ENCODE peak calls at places on chromosomes 6 and 20, in ten cellular contexts. I is HCT116, Z is transverse colon, V is stomach, D is GM12891, F is vagina, G is prostate gland, R is GM12892, N is K562, K is GM23338. S is an unnamed sample.

GRCh38 chr6:86942761-86943526 is 5.6 kb downstream of the HTR1E start:
- DNase-seq in F (no peak), I (no peak), K (no peak), Z (no peak), R (no peak), N (no peak), D (no peak), G (no peak), V (no peak), S (no peak)

GRCh38 chr6:100818066-100818465 is 63.1 kb downstream of the ASCC3 start:
- DNase-seq in V (no peak), Z (no peak), G (no peak), I (no peak), D (no peak), K (no peak), N (no peak), R (no peak), F (no peak), S (no peak)

GRCh38 chr20:46364670-46365482 is 41.5 kb downstream of the ELMO2 start:
- DNase-seq in K (no peak), G (no peak), V (no peak), F (no peak), N (no peak), R (no peak), Z (no peak), D (no peak), I (no peak), S (no peak)

GRCh38 chr20:25276533-25277050 is 28.7 kb downstream of the PYGB start:
- DNase-seq in I (no peak), N (no peak), F (no peak), D (no peak), Z (peak), G (no peak), V (peak), R (no peak), K (no peak), S (peak)

GRCh38 chr20:45448250-45448649 is 21.3 kb upstream of the WFDC2 start:
- DNase-seq in D (no peak), R (no peak), Z (no peak), I (no peak), N (no peak), F (no peak), K (no peak), G (no peak), V (no peak), S (no peak)

GRCh38 chr20:3390759-3391500 is 16.5 kb downstream of the DNAAF9 start:
- DNase-seq in Z (no peak), V (no peak), F (no peak), N (no peak), R (no peak), K (no peak), G (no peak), I (no peak), D (no peak), S (no peak)

GRCh38 chr6:65468307-65468706 is 238.7 kb downstream of the EYS start:
- DNase-seq in I (no peak), G (no peak), F (no peak), D (no peak), N (no peak), K (no peak), V (no peak), Z (no peak), R (no peak), S (no peak)

GRCh38 chr6:72822691-72823090 is 200.8 kb downstream of the KCNQ5 start:
- DNase-seq in Z (no peak), D (no peak), G (no peak), R (no peak), I (no peak), F (no peak), V (no peak), N (no peak), K (peak), S (no peak)

GRCh38 chr6:102525336-102525735 is 1131.8 kb downstream of the GRIK2 start:
- DNase-seq in I (no peak), N (no peak), D (no peak), K (no peak), V (no peak), G (no peak), Z (no peak), F (no peak), R (no peak), S (no peak)

GRCh38 chr20:34709836-34710567 is 5.9 kb downstream of the TP53INP2 start:
- DNase-seq in R (peak), G (peak), I (peak), N (peak), K (peak), D (peak), V (peak), F (no peak), Z (peak), S (no peak)
- TF ChIP-seq POLR2AphosphoS5 in R (no peak), G (no peak), I (no peak), N (no peak), K (no peak), D (no peak), V (no peak), F (no peak), Z (no peak), S (no peak)

GRCh38 chr6:119938752-119939151 is 589.2 kb upstream of the MAN1A1 start:
- DNase-seq in G (no peak), F (no peak), N (no peak), K (no peak), D (no peak), Z (no peak), I (no peak), R (no peak), V (no peak), S (no peak)
- TF ChIP-seq POLR2AphosphoS5 in G (no peak), F (no peak), N (no peak), K (no peak), D (no peak), Z (no peak), I (no peak), R (no peak), V (no peak), S (no peak)

GRCh38 chr6:143232849-143233248 is 172.2 kb downstream of the AIG1 start:
- DNase-seq in G (peak), V (peak), D (peak), F (no peak), N (peak), Z (peak), I (peak), K (peak), R (peak), S (no peak)

GRCh38 chr6:143225929-143226328 is 165.2 kb downstream of the AIG1 start:
- DNase-seq in V (no peak), R (no peak), N (no peak), I (no peak), G (no peak), F (no peak), Z (no peak), K (no peak), D (no peak), S (no peak)

GRCh38 chr6:143227675-143228074 is 167.0 kb downstream of the AIG1 start:
- DNase-seq in G (no peak), Z (no peak), I (no peak), R (no peak), V (no peak), F (no peak), N (no peak), K (no peak), D (no peak), S (no peak)

GRCh38 chr6:143233563-143234285 is 173.0 kb downstream of the AIG1 start:
- DNase-seq in G (no peak), R (no peak), I (no peak), Z (no peak), K (peak), V (no peak), F (no peak), N (no peak), D (no peak), S (no peak)

DNA sequence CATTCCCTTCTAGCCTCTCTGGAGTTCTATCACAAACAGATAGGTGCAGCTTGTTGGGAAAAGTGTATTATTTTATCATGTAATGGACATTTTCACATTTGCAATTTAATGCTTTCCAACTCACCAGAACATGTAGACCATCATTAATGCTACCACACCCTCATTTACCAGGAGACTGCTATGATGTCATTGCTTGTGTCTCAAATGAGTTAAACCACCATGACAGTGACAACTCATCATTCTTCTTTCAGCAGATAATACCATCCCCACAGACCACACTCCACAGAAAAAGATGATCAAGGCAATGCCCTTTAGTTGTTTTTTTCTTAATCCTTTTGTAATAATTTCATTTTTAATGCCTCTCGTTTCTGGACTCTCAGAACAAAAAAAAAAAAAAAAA is 168.7 kb downstream of the AIG1 start:
- DNase-seq in N (no peak), D (no peak), V (no peak), G (no peak), R (no peak), Z (no peak), K (no peak), I (no peak), F (no peak), S (no peak)
- TF ChIP-seq POLR2AphosphoS5 in N (no peak), D (no peak), V (no peak), G (no peak), R (no peak), Z (no peak), K (no peak), I (no peak), F (no peak), S (no peak)

GRCh38 chr20:13930246-13930645 is 60.2 kb downstream of the SEL1L2 start:
- DNase-seq in G (no peak), F (no peak), K (no peak), V (no peak), I (no peak), N (no peak), D (no peak), Z (no peak), R (no peak), S (no peak)

GRCh38 chr20:13934992-13935894 is 55.2 kb downstream of the SEL1L2 start:
- DNase-seq in D (no peak), V (no peak), I (no peak), G (no peak), F (no peak), Z (no peak), R (no peak), K (no peak), N (no peak), S (no peak)

GRCh38 chr20:13929836-13930235 is 60.6 kb downstream of the SEL1L2 start:
- DNase-seq in K (no peak), D (no peak), I (no peak), Z (no peak), R (no peak), F (no peak), G (no peak), N (no peak), V (no peak), S (no peak)
- TF ChIP-seq POLR2AphosphoS5 in K (no peak), D (no peak), I (no peak), Z (no peak), R (no peak), F (no peak), G (no peak), N (no peak), V (no peak), S (no peak)

GRCh38 chr6:52550014-52550575 is 26.8 kb downstream of the TRAM2 start:
- DNase-seq in N (no peak), V (no peak), F (no peak), Z (no peak), G (no peak), I (no peak), R (no peak), D (no peak), K (no peak), S (no peak)

GRCh38 chr6:52553158-52553557 is 23.7 kb downstream of the TRAM2 start:
- DNase-seq in G (no peak), I (no peak), N (no peak), F (no peak), K (no peak), R (no peak), D (no peak), Z (no peak), V (no peak), S (no peak)

GRCh38 chr6:52553719-52554118 is 23.1 kb downstream of the TRAM2 start:
- DNase-seq in N (no peak), G (no peak), I (no peak), K (no peak), Z (no peak), V (no peak), D (no peak), R (no peak), F (no peak), S (no peak)

GRCh38 chr6:52552278-52552643 is 24.6 kb downstream of the TRAM2 start:
- DNase-seq in R (no peak), N (no peak), V (no peak), G (no peak), F (no peak), D (no peak), K (no peak), Z (peak), I (no peak), S (no peak)

GRCh38 chr6:52551483-52552277 is 25.2 kb downstream of the TRAM2 start:
- DNase-seq in N (no peak), I (no peak), K (peak), F (no peak), Z (peak), R (no peak), D (no peak), V (peak), G (peak), S (no peak)
- TF ChIP-seq POLR2AphosphoS5 in N (no peak), I (no peak), K (no peak), F (peak), Z (no peak), R (no peak), D (no peak), V (peak), G (peak), S (no peak)

DNA sequence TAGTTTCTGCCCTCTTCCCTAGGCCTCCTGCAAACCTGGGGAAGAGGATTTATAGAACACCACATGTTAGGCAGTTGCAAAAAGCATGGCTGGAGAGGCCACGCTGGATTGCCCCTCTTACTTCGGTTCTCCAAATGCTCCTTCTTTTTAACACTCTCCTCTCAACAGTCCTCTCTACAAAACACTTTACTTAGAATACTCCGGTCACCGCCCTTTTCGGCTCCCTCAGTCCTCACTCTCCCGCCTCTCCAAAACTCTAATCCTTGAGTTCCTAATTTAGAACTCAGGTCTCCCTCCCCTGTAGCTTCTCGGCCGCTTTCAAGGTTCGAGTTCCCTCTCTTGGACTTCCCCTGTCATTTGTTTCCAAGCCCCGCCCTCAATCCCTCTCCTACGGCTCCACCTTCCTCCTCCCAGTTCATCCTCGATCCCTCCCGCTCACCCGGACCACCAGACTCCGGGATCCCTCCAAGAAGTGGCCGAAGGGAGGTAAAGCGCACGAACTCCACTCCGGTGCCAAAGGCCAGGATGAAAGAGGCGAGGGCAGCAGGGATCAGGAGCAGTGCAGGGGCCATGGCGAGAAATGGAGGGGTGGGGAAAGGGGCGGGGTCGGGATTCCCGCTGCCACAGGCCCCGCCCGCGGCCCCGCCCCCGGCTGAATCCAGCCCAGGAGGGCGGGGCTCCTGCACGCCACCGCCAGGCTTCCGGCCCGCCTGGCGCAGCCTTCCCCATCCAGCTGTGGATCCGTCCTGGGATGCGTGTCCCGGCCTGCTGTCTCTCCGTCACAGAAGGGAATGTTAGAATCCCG is at the start of gene NRM:
- DNase-seq in V (peak), I (no peak), R (peak), F (no peak), Z (peak), G (peak), D (peak), N (peak), K (peak), S (peak)
- TF ChIP-seq POLR2AphosphoS5 in V (peak), I (peak), R (no peak), F (peak), Z (peak), G (peak), D (no peak), N (peak), K (peak), S (peak)

GRCh38 chr6:47473791-47474351 is 3.7 kb upstream of the CD2AP start:
- DNase-seq in K (no peak), Z (no peak), N (no peak), V (no peak), R (no peak), I (no peak), F (no peak), G (no peak), D (no peak), S (no peak)

GRCh38 chr6:47477497-47478232 is at the start of gene CD2AP:
- DNase-seq in I (peak), K (peak), N (peak), G (peak), D (peak), F (no peak), Z (peak), R (peak), V (peak), S (peak)

GRCh38 chr6:47475319-47475816 is 2.2 kb upstream of the CD2AP start:
- DNase-seq in V (no peak), D (no peak), F (no peak), I (no peak), Z (no peak), R (no peak), N (no peak), K (no peak), G (no peak), S (no peak)

GRCh38 chr6:47476794-47477496 is 644 bp upstream of the CD2AP start:
- DNase-seq in N (no peak), V (no peak), Z (no peak), I (no peak), R (no peak), F (no peak), K (no peak), G (no peak), D (no peak), S (no peak)

GRCh38 chr6:47471911-47472310 is 5.7 kb upstream of the CD2AP start:
- DNase-seq in R (no peak), K (no peak), N (no peak), I (no peak), D (no peak), V (no peak), F (no peak), G (no peak), Z (no peak), S (no peak)
- TF ChIP-seq POLR2AphosphoS5 in R (no peak), K (no peak), N (no peak), I (no peak), D (no peak), V (no peak), F (no peak), G (no peak), Z (no peak), S (no peak)

GRCh38 chr6:169701218-169701952 is 444 bp downstream of the WDR27 start:
- DNase-seq in K (peak), N (peak), R (no peak), F (no peak), V (no peak), I (no peak), Z (peak), D (no peak), G (peak), S (no peak)

GRCh38 chr6:169700296-169700695 is 1.5 kb downstream of the WDR27 start:
- DNase-seq in D (no peak), F (no peak), V (no peak), Z (peak), G (no peak), K (peak), N (no peak), I (no peak), R (no peak), S (no peak)

GRCh38 chr6:169707772-169708171 is 5.8 kb downstream of the C6orf120 start:
- DNase-seq in I (no peak), G (no peak), K (no peak), R (no peak), F (no peak), N (no peak), V (no peak), Z (no peak), D (no peak), S (no peak)

GRCh38 chr6:169701953-169702639 is at the start of the genes C6orf120 and WDR27:
- DNase-seq in I (peak), D (peak), V (peak), R (peak), Z (peak), G (peak), K (peak), F (no peak), N (peak), S (peak)

DNA sequence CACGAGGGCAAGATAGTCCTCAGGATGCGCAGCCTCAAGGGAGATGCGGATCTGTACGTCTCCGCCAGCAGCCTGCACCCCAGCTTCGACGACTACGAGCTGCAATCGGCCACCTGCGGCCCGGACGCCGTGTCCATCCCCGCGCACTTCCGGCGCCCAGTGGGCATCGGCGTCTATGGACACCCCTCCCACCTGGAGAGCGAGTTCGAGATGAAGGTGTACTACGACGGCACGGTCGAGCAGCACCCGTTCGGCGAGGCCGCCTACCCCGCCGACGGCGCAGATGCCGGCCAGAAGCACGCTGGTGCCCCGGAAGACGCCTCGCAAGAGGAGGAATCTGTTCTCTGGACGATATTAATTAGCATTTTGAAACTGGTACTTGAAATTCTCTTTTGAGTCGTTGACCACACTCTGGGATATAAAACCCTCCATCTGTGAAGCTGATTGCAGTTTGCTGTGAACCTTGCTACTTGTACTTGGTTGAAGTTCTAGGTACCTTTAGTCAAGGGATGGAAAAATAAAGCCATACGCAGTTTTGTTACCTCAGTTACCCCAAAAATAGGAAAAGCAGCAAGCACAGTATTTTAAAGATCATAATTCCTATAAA is 817 bp downstream of the C6orf120 start:
- DNase-seq in K (peak), R (peak), Z (peak), F (no peak), I (no peak), V (peak), D (peak), N (no peak), G (peak), S (peak)
- TF ChIP-seq POLR2AphosphoS5 in K (no peak), R (no peak), Z (no peak), F (no peak), I (no peak), V (no peak), D (no peak), N (no peak), G (no peak), S (no peak)